ENCODE peak calls at places on chromosomes 7 and 10, in five cellular contexts. L, J, O, G and M are unnamed samples.

GRCh38 chr10:7372504-7372903 is 38.3 kb downstream of the SFMBT2 start:
- DNase-seq in L (no peak), J (no peak), O (no peak), G (no peak), M (no peak)

GRCh38 chr7:1432411-1433082 is 26.7 kb downstream of the MICALL2 start:
- DNase-seq in L (no peak), J (no peak), O (peak; percentile 35), G (peak; percentile 82), M (peak; percentile 66)

GRCh38 chr7:68841004-68841403 is 757.3 kb upstream of the AUTS2 start:
- DNase-seq in L (no peak), J (no peak), O (no peak), G (no peak), M (no peak)

GRCh38 chr7:124671976-124672375 is 93.6 kb downstream of the GPR37 start:
- DNase-seq in L (no peak), J (no peak), O (no peak), G (no peak), M (no peak)

GRCh38 chr10:78541528-78542470 is 508.1 kb downstream of the RPS24 start:
- DNase-seq in L (no peak), J (no peak), O (no peak), G (no peak), M (no peak)

GRCh38 chr7:40221836-40222235 is 87.0 kb downstream of the SUGCT start:
- DNase-seq in L (no peak), J (no peak), O (no peak), G (no peak), M (no peak)

GRCh38 chr7:107262857-107263256 is 94.1 kb downstream of the HBP1 start:
- DNase-seq in L (no peak), J (no peak), O (no peak), G (peak; percentile 15), M (no peak)

GRCh38 chr10:97974108-97974507 is 56.3 kb downstream of the CRTAC1 start:
- DNase-seq in L (no peak), J (no peak), O (no peak), G (no peak), M (no peak)

GRCh38 chr7:71482284-71482683 is 350.3 kb downstream of the GALNT17 start:
- DNase-seq in L (no peak), J (no peak), O (no peak), G (no peak), M (no peak)

GRCh38 chr7:29304756-29305155 is 110.2 kb downstream of the CHN2 start:
- DNase-seq in L (no peak), J (no peak), O (no peak), G (no peak), M (no peak)

GRCh38 chr10:13100349-13101294 is 659 bp downstream of the OPTN start:
- DNase-seq in L (no peak), J (no peak), O (peak; percentile 15), G (no peak), M (peak; percentile 45)

GRCh38 chr10:115432188-115432819 is 339.1 kb downstream of the ATRNL1 start:
- DNase-seq in L (no peak), J (no peak), O (peak; percentile 31), G (no peak), M (peak; percentile 2)

GRCh38 chr7:39609462-39610149 is 13.8 kb upstream of the RALA start:
- DNase-seq in L (no peak), J (no peak), O (no peak), G (no peak), M (no peak)

GRCh38 chr10:74880041-74880440 is 53.6 kb downstream of the KAT6B start:
- DNase-seq in L (no peak), J (no peak), O (no peak), G (no peak), M (no peak)

GRCh38 chr10:73623056-73623455 is 18.2 kb downstream of the MYOZ1 start:
- DNase-seq in L (no peak), J (no peak), O (no peak), G (no peak), M (no peak)

GRCh38 chr7:136078630-136079029 is 101.5 kb upstream of the MTPN start:
- DNase-seq in L (no peak), J (no peak), O (no peak), G (peak; percentile 84), M (no peak)

GRCh38 chr10:43680035-43680434 is 31.4 kb upstream of the ZNF32 start:
- DNase-seq in L (no peak), J (no peak), O (no peak), G (peak; percentile 49), M (no peak)

GRCh38 chr10:124477614-124478363 is 16.2 kb downstream of the LHPP start:
- DNase-seq in L (no peak), J (no peak), O (peak; percentile 69), G (no peak), M (no peak)

GRCh38 chr10:122565766-122566206 is 5.2 kb downstream of the DMBT1 start:
- DNase-seq in L (peak; percentile 1), J (peak; percentile 44), O (peak; percentile 56), G (peak; percentile 63), M (peak; percentile 85)

GRCh38 chr10:103885617-103886016 is 30.2 kb upstream of the SH3PXD2A start:
- DNase-seq in L (no peak), J (no peak), O (no peak), G (no peak), M (no peak)

GRCh38 chr7:92460109-92460508 is 12.8 kb downstream of the GATAD1 start:
- DNase-seq in L (no peak), J (no peak), O (no peak), G (no peak), M (no peak)

GRCh38 chr10:132164801-132165278 is 21.9 kb upstream of the DPYSL4 start:
- DNase-seq in L (no peak), J (no peak), O (peak; percentile 35), G (peak; percentile 16), M (no peak)

GRCh38 chr10:31602541-31603244 is 283.7 kb downstream of the ZEB1 start:
- DNase-seq in L (no peak), J (no peak), O (no peak), G (no peak), M (peak; percentile 41)

GRCh38 chr10:114638874-114639625 is 19.0 kb downstream of the ABLIM1 start:
- DNase-seq in L (peak; percentile 27), J (no peak), O (no peak), G (no peak), M (no peak)

GRCh38 chr7:134942690-134943466 is 43.4 kb upstream of the AGBL3 start:
- DNase-seq in L (no peak), J (no peak), O (peak; percentile 30), G (no peak), M (no peak)
- TF ChIP-seq KDM1A in L (no peak), J (no peak), O (no peak), G (no peak), M (no peak)

DNA sequence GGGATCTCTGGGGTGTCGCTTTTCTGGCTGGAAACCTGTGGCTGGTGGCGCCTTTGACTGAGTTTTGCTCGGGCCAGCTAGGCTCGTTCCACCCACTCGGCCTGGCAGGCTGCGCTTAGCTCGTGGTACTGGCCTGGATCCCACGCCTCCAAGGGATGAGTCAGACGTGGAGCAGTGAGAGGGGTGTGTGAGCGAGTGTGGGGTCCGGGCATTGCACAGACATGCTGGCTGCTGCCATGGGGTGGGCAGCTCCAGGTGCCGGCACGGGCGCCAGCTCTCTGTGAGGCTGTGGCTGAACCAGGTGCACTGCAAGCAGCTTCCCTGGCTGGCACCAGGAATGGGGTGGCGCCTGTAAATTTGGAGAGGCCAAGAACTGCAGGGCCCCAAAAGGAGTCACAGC is 63.1 kb upstream of the CACNA2D1 start:
- DNase-seq in L (no peak), J (no peak), O (no peak), G (no peak), M (no peak)
- TF ChIP-seq KDM1A in L (no peak), J (no peak), O (no peak), G (no peak), M (no peak)

DNA sequence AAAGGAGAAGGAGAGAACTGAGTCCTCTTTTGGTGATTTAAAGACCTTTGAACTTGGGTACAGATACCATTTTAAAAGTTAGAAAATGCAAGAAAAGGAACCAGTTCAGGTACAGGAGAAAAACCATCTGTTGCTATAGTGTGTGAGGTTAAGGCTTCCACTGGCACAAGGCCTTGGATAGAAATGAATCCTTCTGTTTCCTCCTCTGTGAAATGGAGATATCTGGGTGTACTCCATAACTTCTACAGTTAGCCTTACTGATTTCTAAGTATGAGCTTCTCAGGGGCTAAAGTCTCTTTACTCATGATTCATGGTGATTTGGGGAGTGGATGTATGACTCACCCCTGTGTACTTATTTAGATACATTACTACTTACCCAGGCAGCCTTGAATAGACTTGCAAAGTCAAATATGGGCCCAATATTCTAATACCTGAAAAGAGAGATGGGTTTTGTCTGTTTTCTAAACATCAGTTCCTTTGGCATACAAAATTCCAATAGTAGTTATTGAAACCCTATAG is 117.2 kb upstream of the ADO start:
- DNase-seq in L (no peak), J (no peak), O (no peak), G (no peak), M (no peak)
- TF ChIP-seq KDM1A in L (no peak), J (no peak), O (no peak), G (no peak), M (no peak)

GRCh38 chr10:69910566-69910965 is 108.9 kb downstream of the COL13A1 start:
- DNase-seq in L (no peak), J (no peak), O (no peak), G (no peak), M (no peak)

GRCh38 chr10:69913586-69913985 is 111.9 kb downstream of the COL13A1 start:
- DNase-seq in L (no peak), J (no peak), O (no peak), G (peak; percentile 30), M (no peak)

GRCh38 chr10:69912584-69912983 is 110.9 kb downstream of the COL13A1 start:
- DNase-seq in L (no peak), J (no peak), O (no peak), G (no peak), M (no peak)

GRCh38 chr10:69914373-69915268 is 112.9 kb downstream of the COL13A1 start:
- DNase-seq in L (no peak), J (peak; percentile 27), O (peak; percentile 45), G (peak; percentile 81), M (peak; percentile 65)

DNA sequence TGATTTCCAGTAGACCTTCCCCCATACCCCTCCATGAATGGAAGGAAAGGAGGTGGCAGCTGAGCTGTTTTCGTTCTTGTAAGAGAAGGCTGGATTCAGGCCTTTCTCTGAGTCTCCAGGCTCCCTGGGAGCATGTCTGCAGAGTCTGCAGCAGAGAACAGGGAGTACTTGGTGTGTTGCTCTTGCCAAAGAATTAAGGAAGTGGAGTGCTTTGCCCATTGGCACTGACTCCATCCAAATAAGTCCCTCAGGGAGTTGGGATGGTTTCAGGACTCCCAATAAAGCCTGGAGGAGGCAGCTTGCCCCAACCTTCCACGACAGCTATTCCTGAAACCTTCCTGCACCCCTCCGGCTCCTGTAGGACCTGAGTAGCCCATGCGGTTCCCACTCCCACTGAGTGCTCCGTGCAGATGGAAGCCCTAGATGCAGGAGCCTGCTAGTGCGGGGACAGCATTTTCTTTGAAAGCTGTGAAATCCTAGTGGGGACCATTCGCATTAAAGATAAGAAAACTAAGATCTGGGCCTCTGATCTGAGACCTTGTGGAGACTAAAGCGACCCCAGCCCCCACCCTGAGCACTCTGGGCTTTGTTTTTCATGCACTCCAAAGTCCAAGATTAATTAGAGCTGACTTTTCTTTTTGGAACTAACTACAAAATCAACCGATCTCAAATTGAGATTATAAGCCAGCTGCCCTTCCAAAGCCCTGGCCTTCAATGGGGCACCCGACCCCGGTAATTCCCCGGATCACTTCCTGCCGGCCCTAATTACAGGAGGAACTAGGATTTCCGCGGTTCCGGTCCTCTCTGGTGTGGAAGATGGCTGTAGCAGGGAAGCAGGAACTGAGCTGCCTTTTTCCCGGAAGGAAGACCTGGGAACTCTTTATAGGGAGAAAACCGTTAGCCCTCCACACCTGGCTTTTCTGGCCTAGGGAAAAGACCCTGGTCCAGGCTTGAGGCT is 110.1 kb downstream of the COL13A1 start:
- DNase-seq in L (no peak), J (no peak), O (no peak), G (no peak), M (no peak)
- TF ChIP-seq KDM1A in L (no peak), J (no peak), O (no peak), G (no peak), M (no peak)